ENCODE peak calls at places on chromosomes 12 and 14, in six cellular contexts. K, W, T, X, D and E are unnamed samples.

GRCh38 chr12:68203460-68203875 is 22.1 kb downstream of the IL26 start:
- DNase-seq in K (no peak), D (no peak), T (no peak), X (no peak), W (no peak), E (peak)

GRCh38 chr14:84036863-84037262 is 1493.1 kb upstream of the FLRT2 start:
- DNase-seq in X (no peak), D (no peak), K (no peak), T (no peak), W (no peak), E (peak)

GRCh38 chr12:47378222-47378582 is 298.4 kb upstream of the AMIGO2 start:
- DNase-seq in T (no peak), K (no peak), D (no peak), W (no peak), X (no peak), E (no peak)

GRCh38 chr12:10557766-10558165 is 52.1 kb downstream of the EIF2S3B start:
- DNase-seq in D (no peak), X (no peak), K (no peak), T (no peak), W (no peak), E (no peak)

GRCh38 chr12:26276709-26277108 is 81.3 kb downstream of the SSPN start:
- DNase-seq in W (no peak), K (no peak), X (no peak), D (no peak), T (no peak), E (no peak)

GRCh38 chr12:104309446-104309993 is 6.0 kb downstream of the EID3 start:
- DNase-seq in T (no peak), X (no peak), D (no peak), W (no peak), K (no peak), E (no peak)

GRCh38 chr12:53990311-53991076 is 5.5 kb downstream of the HOXC10 start:
- DNase-seq in W (no peak), D (no peak), T (no peak), K (no peak), X (no peak), E (no peak)

GRCh38 chr14:35346738-35347322 is 54.6 kb downstream of the PSMA6 start:
- DNase-seq in K (no peak), T (no peak), W (no peak), D (no peak), X (no peak), E (no peak)

GRCh38 chr12:132393991-132394949 is 64.9 kb upstream of the GALNT9 start:
- DNase-seq in W (no peak), D (no peak), T (no peak), X (peak), K (peak), E (no peak)

GRCh38 chr12:32332446-32332845 is 66.9 kb upstream of the FGD4 start:
- DNase-seq in D (no peak), T (no peak), X (no peak), K (no peak), W (no peak), E (no peak)

GRCh38 chr12:54216580-54217308 is 28.0 kb upstream of the SMUG1 start:
- DNase-seq in T (peak), K (peak), W (peak), X (peak), D (peak), E (peak)

GRCh38 chr12:55797068-55797467 is 20.5 kb downstream of the SARNP start:
- DNase-seq in D (no peak), K (no peak), X (no peak), T (peak), W (no peak), E (peak)

GRCh38 chr12:3149505-3150307 is 72.5 kb downstream of the TSPAN9 start:
- DNase-seq in T (no peak), K (no peak), X (peak), W (no peak), D (no peak), E (no peak)

GRCh38 chr14:22296722-22297121 is 292.3 kb downstream of the DAD1 start:
- DNase-seq in K (no peak), W (no peak), T (no peak), X (no peak), D (no peak), E (no peak)

GRCh38 chr14:70317969-70318634 is 41.4 kb downstream of the COX16 start:
- DNase-seq in W (no peak), T (no peak), X (no peak), D (peak), K (no peak), E (peak)

GRCh38 chr14:21917699-21918436 is 244.2 kb upstream of the OR4E1 start:
- DNase-seq in T (peak), K (no peak), D (peak), W (peak), X (no peak), E (peak)

GRCh38 chr12:109968801-109969200 is 27.4 kb downstream of the GIT2 start:
- DNase-seq in D (no peak), T (no peak), K (no peak), W (no peak), X (no peak), E (no peak)

GRCh38 chr14:42782744-42783143 is 1176.1 kb downstream of the LRFN5 start:
- DNase-seq in T (no peak), W (no peak), D (no peak), K (no peak), X (no peak), E (no peak)

GRCh38 chr14:59020382-59020781 is 168.1 kb upstream of the DAAM1 start:
- DNase-seq in W (no peak), K (no peak), X (no peak), D (no peak), T (no peak), E (no peak)

GRCh38 chr14:105857816-105858675 is 331.7 kb downstream of the TMEM121 start:
- DNase-seq in T (peak), D (no peak), W (no peak), X (peak), K (no peak), E (no peak)

GRCh38 chr14:23034498-23035302 is at the start of gene PSMB5:
- DNase-seq in D (peak), K (peak), X (peak), T (peak), W (no peak), E (peak)

GRCh38 chr14:89748004-89748403 is 206.5 kb downstream of the EFCAB11 start:
- DNase-seq in T (no peak), K (no peak), X (no peak), W (no peak), D (no peak), E (no peak)

GRCh38 chr12:106109168-106109910 is 29.4 kb downstream of the NUAK1 start:
- DNase-seq in T (no peak), X (no peak), D (no peak), W (no peak), K (no peak), E (no peak)

GRCh38 chr12:20624718-20625117 is 70.4 kb upstream of the SLCO1C1 start:
- DNase-seq in X (no peak), K (no peak), W (no peak), D (no peak), T (no peak), E (no peak)

GRCh38 chr12:1797011-1797901 is 23.1 kb upstream of the LRTM2 start:
- DNase-seq in D (no peak), W (peak), K (no peak), X (peak), T (peak), E (peak)

GRCh38 chr14:21268612-21269251 is 510 bp downstream of the HNRNPC start:
- DNase-seq in T (peak), W (no peak), K (no peak), X (no peak), D (no peak), E (peak)

GRCh38 chr12:96041181-96041580 is 5.8 kb upstream of the LTA4H start:
- DNase-seq in K (no peak), W (no peak), D (no peak), T (no peak), X (no peak), E (no peak)

GRCh38 chr14:101713641-101714349 is 47.7 kb upstream of the PPP2R5C start:
- DNase-seq in W (no peak), D (no peak), T (no peak), X (no peak), K (no peak), E (no peak)

GRCh38 chr12:92661269-92661668 is 41.5 kb upstream of the PLEKHG7 start:
- DNase-seq in T (no peak), X (no peak), W (no peak), D (no peak), K (no peak), E (no peak)

GRCh38 chr12:17139926-17140325 is 534.0 kb upstream of the LMO3 start:
- DNase-seq in K (no peak), T (no peak), D (no peak), X (no peak), W (no peak), E (no peak)

GRCh38 chr12:40971911-40972310 is 216.2 kb upstream of the PDZRN4 start:
- DNase-seq in D (no peak), X (no peak), K (no peak), T (no peak), W (no peak), E (no peak)

GRCh38 chr12:32039341-32039740 is 67.3 kb upstream of the BICD1 start:
- DNase-seq in K (no peak), D (no peak), T (no peak), X (no peak), W (no peak), E (no peak)

GRCh38 chr12:53500119-53500775 is 836 bp upstream of the TARBP2 start:
- DNase-seq in X (peak), K (no peak), W (no peak), D (no peak), T (peak), E (no peak)